ENCODE peak calls at places on chromosomes 6 and 20, in six cellular contexts. A, V, G, J, C and N are unnamed samples.

GRCh38 chr20:1374246-1374645 is 18.6 kb downstream of the FKBP1A start:
- DNase-seq in J (no peak), G (no peak), C (no peak), A (no peak), V (no peak), N (no peak)

GRCh38 chr6:36133148-36133547 is 2.8 kb downstream of the MAPK13 start:
- DNase-seq in J (no peak), G (no peak), A (no peak), C (no peak), V (no peak), N (no peak)

GRCh38 chr6:13273931-13274706 is 54.2 kb downstream of the TBC1D7 start:
- DNase-seq in C (peak), A (peak), V (no peak), G (no peak), J (no peak), N (no peak)

GRCh38 chr6:150204705-150205472 is 62.0 kb downstream of the PPP1R14C start:
- DNase-seq in A (no peak), J (no peak), V (no peak), C (no peak), G (no peak), N (no peak)

GRCh38 chr6:18155864-18156396 is 708 bp downstream of the KDM1B start:
- DNase-seq in C (peak), A (peak), J (peak), G (peak), V (peak), N (peak)

GRCh38 chr20:57317789-57318371 is 11.7 kb upstream of the SPO11 start:
- DNase-seq in C (no peak), J (no peak), A (no peak), V (no peak), G (no peak), N (no peak)

GRCh38 chr6:109892451-109893435 is 85.4 kb upstream of the GPR6 start:
- DNase-seq in V (peak), A (no peak), C (peak), J (no peak), G (peak), N (no peak)

GRCh38 chr6:134035823-134036296 is 16.6 kb downstream of the SLC2A12 start:
- DNase-seq in V (peak), J (no peak), C (peak), A (no peak), G (peak), N (peak)

GRCh38 chr6:168784426-168784825 is 343.4 kb downstream of the SMOC2 start:
- DNase-seq in C (no peak), G (no peak), V (no peak), A (no peak), J (no peak), N (no peak)

GRCh38 chr6:168216139-168216538 is 103.4 kb downstream of the DACT2 start:
- DNase-seq in G (no peak), V (no peak), C (no peak), A (no peak), J (no peak), N (no peak)

GRCh38 chr20:34871966-34872603 is 571 bp downstream of the GGT7 start:
- DNase-seq in J (no peak), G (no peak), V (no peak), A (no peak), C (no peak), N (no peak)

GRCh38 chr20:38149880-38150594 is 15.0 kb downstream of the TGM2 start:
- DNase-seq in G (no peak), A (no peak), V (no peak), C (no peak), J (no peak), N (no peak)

GRCh38 chr6:364609-365540 is 26.7 kb upstream of the IRF4 start:
- DNase-seq in A (no peak), V (no peak), J (peak), C (no peak), G (no peak), N (peak)

GRCh38 chr6:95518630-95519227 is 58.6 kb upstream of the MANEA start:
- DNase-seq in A (no peak), V (no peak), J (no peak), G (no peak), C (no peak), N (no peak)

GRCh38 chr20:31740208-31740607 is 1.1 kb downstream of the TPX2 start:
- DNase-seq in C (no peak), J (no peak), A (no peak), G (peak), V (no peak), N (peak)

GRCh38 chr20:17796096-17796563 is 96.4 kb downstream of the BANF2 start:
- DNase-seq in A (no peak), V (no peak), C (peak), J (peak), G (no peak), N (peak)